ENCODE peak calls at places on chromosomes 11 and 22, in eight cellular contexts. D is left ventricle myocardium inferior, T is lower lobe of right lung, Q is HCT116, N is A549, X is mammary epithelial cell, U is AG09309, V is sigmoid colon. I is an unnamed sample.

GRCh38 chr11:58125469-58125868 is at the start of gene OR9I1:
- DNase-seq in Q (no peak), V (no peak), D (no peak), T (no peak), U (no peak), N (no peak), X (no peak), I (no peak)

GRCh38 chr22:48609279-48609865 is 1218.3 kb downstream of the BRD1 start:
- DNase-seq in T (no peak), N (no peak), X (no peak), V (no peak), Q (no peak), D (no peak), U (no peak), I (no peak)

GRCh38 chr11:11798586-11799438 is 43.0 kb upstream of the USP47 start:
- DNase-seq in N (peak; percentile 78), T (peak; percentile 86), X (no peak), V (peak; percentile 92), Q (peak; percentile 60), U (peak; percentile 23), D (peak; percentile 85), I (peak; percentile 93)

GRCh38 chr11:7499046-7499445 is 13.7 kb downstream of the OLFML1 start:
- DNase-seq in U (no peak), V (no peak), N (no peak), X (no peak), D (no peak), Q (no peak), T (no peak), I (no peak)

GRCh38 chr11:104573431-104573830 is 324.8 kb downstream of the CASP12 start:
- DNase-seq in D (no peak), X (peak; percentile 75), Q (no peak), U (no peak), T (no peak), V (no peak), N (peak; percentile 21), I (no peak)

GRCh38 chr22:37659066-37659896 is 758 bp downstream of the PDXP start:
- DNase-seq in U (no peak), T (peak; percentile 64), D (no peak), X (no peak), N (no peak), V (no peak), Q (no peak), I (no peak)

GRCh38 chr22:20422271-20422958 is 15.2 kb downstream of the SCARF2 start:
- DNase-seq in T (peak; percentile 43), Q (no peak), N (no peak), V (peak; percentile 75), U (peak; percentile 61), D (no peak), X (no peak), I (no peak)

GRCh38 chr11:119808431-119809185 is 79.6 kb upstream of the NECTIN1 start:
- DNase-seq in U (no peak), X (no peak), N (no peak), D (no peak), Q (no peak), V (no peak), T (no peak), I (no peak)

GRCh38 chr11:13859986-13860385 is 102.5 kb upstream of the SPON1 start:
- DNase-seq in T (no peak), Q (no peak), N (no peak), U (no peak), V (no peak), D (no peak), X (no peak), I (no peak)

GRCh38 chr11:124681421-124681820 is 7.7 kb downstream of the SPA17 start:
- DNase-seq in Q (no peak), X (no peak), N (no peak), V (no peak), D (no peak), T (no peak), U (no peak), I (no peak)

GRCh38 chr11:115284766-115285165 is 219.4 kb downstream of the CADM1 start:
- DNase-seq in U (no peak), V (no peak), Q (no peak), N (no peak), D (no peak), T (no peak), X (no peak), I (no peak)

GRCh38 chr11:125105921-125106320 is 5.5 kb downstream of the TMEM218 start:
- DNase-seq in X (no peak), T (no peak), U (no peak), V (no peak), D (no peak), N (no peak), Q (no peak), I (no peak)

GRCh38 chr22:31179345-31179744 is 19.4 kb downstream of the RNF185 start:
- DNase-seq in X (peak; percentile 67), N (peak; percentile 60), V (no peak), D (no peak), T (no peak), Q (no peak), U (no peak), I (no peak)

GRCh38 chr11:119795231-119795630 is 66.2 kb upstream of the NECTIN1 start:
- DNase-seq in D (no peak), Q (no peak), V (no peak), U (peak; percentile 88), X (peak; percentile 46), T (no peak), N (peak; percentile 19), I (no peak)

GRCh38 chr11:126585388-126586302 is 230.2 kb downstream of the ST3GAL4 start:
- DNase-seq in X (peak; percentile 93), T (no peak), D (peak; percentile 52), V (peak; percentile 76), N (peak; percentile 65), U (peak; percentile 75), Q (no peak), I (peak; percentile 78)

GRCh38 chr11:77470504-77470903 is 3.4 kb downstream of the PAK1 start:
- DNase-seq in U (no peak), D (no peak), N (no peak), X (no peak), Q (no peak), T (no peak), V (no peak), I (no peak)
- H3K4me3 ChIP-seq in U (no peak overlapping the region), D (no peak overlapping the region), N (no peak overlapping the region), X (no peak overlapping the region), Q (no peak overlapping the region), T (no peak overlapping the region), V (no peak overlapping the region), I (no peak overlapping the region)

GRCh38 chr22:26656896-26657851 is at the start of gene MIAT:
- DNase-seq in D (no peak), V (no peak), Q (no peak), U (no peak), N (no peak), X (no peak), T (peak; percentile 59), I (peak; percentile 32)

GRCh38 chr22:26662160-26662559 is 4.8 kb downstream of the MIAT start:
- DNase-seq in T (no peak), Q (no peak), X (no peak), U (no peak), N (no peak), D (no peak), V (no peak), I (no peak)

GRCh38 chr22:26660961-26661578 is 3.7 kb downstream of the MIAT start:
- DNase-seq in N (no peak), D (no peak), V (no peak), T (no peak), Q (no peak), U (no peak), X (no peak), I (no peak)

GRCh38 chr22:26658161-26658560 is 773 bp downstream of the MIAT start:
- DNase-seq in T (no peak), U (no peak), V (no peak), D (no peak), N (no peak), Q (no peak), X (no peak), I (no peak)

DNA sequence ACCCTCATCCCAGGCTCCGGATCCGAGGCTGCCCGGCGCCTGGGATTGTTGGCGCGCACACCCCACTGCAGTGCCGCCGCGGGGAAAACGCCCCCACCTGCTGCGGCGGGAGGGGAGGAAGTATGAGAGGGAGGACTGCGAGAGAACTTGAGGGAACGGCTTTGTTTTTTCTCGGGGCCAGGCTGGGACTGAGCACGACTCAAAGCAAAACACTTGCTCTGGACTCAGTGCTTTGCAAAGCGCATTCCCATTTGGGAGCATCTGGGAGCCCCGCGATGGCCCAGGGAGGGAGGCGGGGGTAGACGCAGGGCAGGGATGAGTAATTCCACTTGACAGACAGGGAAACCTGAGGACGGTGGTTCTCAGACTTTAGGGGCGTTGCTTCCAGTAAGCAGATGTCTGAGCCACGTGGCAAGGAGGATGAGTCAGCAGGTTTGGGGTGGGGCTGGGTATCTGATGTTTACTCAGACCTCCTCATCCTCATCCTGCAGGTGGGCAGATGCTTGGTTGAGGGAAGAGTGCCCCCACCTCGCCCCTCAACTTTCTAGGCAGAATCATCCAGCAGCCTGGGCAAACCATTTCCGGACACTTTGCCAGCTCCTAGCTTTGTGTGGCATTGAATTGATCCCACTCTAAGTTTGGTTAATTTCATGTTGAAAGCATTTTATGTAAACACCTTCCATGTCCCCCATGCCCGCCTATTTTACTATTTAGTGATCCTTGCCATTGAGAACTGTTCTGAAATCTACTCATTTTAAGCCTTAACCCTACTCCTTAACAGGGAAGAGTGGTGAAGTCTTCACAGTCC is 1.5 kb downstream of the MIAT start:
- DNase-seq in V (no peak), X (peak; percentile 92), N (peak; percentile 93), U (peak; percentile 67), T (no peak), Q (peak; percentile 88), D (no peak), I (peak; percentile 87)
- H3K4me3 ChIP-seq in V (no peak overlapping the region), X (peak overlapping the region; percentile 29), N (peak overlapping the region; percentile 50), U (peak overlapping the region; percentile 36), T (peak overlapping the region; percentile 52), Q (peak overlapping the region; percentile 61), D (peak overlapping the region; percentile 56), I (peak overlapping the region; percentile 38)

GRCh38 chr11:134823970-134824369 is 411.9 kb upstream of the B3GAT1 start:
- DNase-seq in V (no peak), T (no peak), U (no peak), N (no peak), Q (no peak), X (no peak), D (no peak), I (no peak)
- H3K4me3 ChIP-seq in V (no peak overlapping the region), T (no peak overlapping the region), U (no peak overlapping the region), N (no peak overlapping the region), Q (no peak overlapping the region), X (no peak overlapping the region), D (no peak overlapping the region), I (no peak overlapping the region)

DNA sequence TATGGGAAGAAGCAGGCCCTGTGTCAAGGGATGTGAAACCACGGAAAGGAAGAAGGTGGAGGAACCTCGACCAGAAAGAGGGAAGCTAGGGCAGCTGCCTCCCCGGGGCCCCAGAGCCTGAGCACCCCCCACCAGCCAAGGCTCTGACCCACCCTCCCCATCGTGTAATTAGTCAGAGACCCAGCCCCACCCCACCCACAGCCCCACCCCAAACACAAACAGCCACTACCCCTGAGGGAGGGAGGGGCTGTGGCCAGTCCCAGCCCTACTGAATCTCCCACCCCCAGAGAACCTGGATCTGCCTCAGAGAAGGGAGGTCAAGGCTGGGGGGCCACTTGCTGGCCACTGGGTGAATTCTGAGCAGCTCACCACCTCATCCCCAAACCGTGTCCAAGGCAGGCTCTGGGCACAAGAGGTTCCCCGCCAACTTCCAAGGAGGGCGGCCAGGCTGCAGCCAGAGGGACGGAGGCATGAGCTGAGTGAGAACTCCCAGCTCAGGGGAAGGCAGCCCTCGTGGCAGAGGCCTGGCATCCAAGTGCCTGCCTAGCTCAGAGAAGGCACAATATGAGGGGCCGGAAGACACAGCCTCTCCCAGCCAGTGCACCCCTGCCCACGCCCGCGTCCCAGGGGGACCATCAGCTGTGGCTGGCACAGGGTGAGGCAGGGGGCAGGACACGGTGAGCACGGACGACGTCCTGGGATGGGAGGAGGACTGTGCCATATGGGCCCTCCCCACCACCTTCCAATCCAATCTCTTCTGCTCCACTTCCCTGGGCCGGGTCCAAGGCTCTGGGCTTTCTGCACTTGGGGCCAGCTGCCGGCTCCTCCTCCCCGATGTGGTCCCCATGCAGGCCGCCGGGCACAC is 2.7 kb downstream of the PLXNB2 start:
- DNase-seq in N (peak; percentile 45), U (no peak), Q (no peak), T (peak; percentile 75), V (peak; percentile 80), D (no peak), X (peak; percentile 64), I (no peak)
- H3K4me3 ChIP-seq in N (peak overlapping the region; percentile 100), U (peak overlapping the region; percentile 97), Q (peak overlapping the region; percentile 70), T (peak overlapping the region; percentile 87), V (no peak overlapping the region), D (peak overlapping the region; percentile 98), X (peak overlapping the region; percentile 36), I (peak overlapping the region; percentile 95)

I was measured in SJCRH30.